ENCODE peak calls at places on chromosomes 1 and 21, in four cellular contexts. W is bronchial epithelial cell, H is nephron progenitor cell, Q is glutamatergic neuron. T is an unnamed sample.

GRCh38 chr21:31326478-31327247 is 17.4 kb downstream of the TIAM1 start:
- DNase-seq in W (no peak), Q (peak), H (no peak), T (peak)

GRCh38 chr1:10678852-10679251 is 117.6 kb downstream of the CASZ1 start:
- DNase-seq in Q (no peak), W (no peak), H (no peak), T (no peak)

GRCh38 chr1:32337855-32338636 is 2.0 kb upstream of the MARCKSL1 start:
- DNase-seq in H (no peak), Q (no peak), W (no peak), T (no peak)

GRCh38 chr1:153228481-153228880 is 11.1 kb downstream of the PRR9 start:
- DNase-seq in Q (no peak), W (no peak), H (no peak), T (no peak)

GRCh38 chr21:36636439-36636838 is 62.5 kb upstream of the SIM2 start:
- DNase-seq in W (no peak), H (no peak), Q (no peak), T (no peak)

GRCh38 chr1:11691302-11691914 is at the start of gene DRAXIN:
- DNase-seq in Q (peak), W (no peak), H (peak), T (no peak)

GRCh38 chr1:227429447-227430359 is 111.4 kb upstream of the CDC42BPA start:
- DNase-seq in H (no peak), W (no peak), Q (no peak), T (no peak)

GRCh38 chr1:220594356-220594755 is 66.4 kb downstream of the MARK1 start:
- DNase-seq in H (no peak), Q (no peak), W (no peak), T (no peak)

GRCh38 chr1:178531897-178532296 is 19.0 kb downstream of the TEX35 start:
- DNase-seq in Q (no peak), H (no peak), W (no peak), T (no peak)

GRCh38 chr1:13554798-13555197 is 28.8 kb upstream of the PDPN start:
- DNase-seq in W (no peak), H (no peak), Q (no peak), T (no peak)

DNA sequence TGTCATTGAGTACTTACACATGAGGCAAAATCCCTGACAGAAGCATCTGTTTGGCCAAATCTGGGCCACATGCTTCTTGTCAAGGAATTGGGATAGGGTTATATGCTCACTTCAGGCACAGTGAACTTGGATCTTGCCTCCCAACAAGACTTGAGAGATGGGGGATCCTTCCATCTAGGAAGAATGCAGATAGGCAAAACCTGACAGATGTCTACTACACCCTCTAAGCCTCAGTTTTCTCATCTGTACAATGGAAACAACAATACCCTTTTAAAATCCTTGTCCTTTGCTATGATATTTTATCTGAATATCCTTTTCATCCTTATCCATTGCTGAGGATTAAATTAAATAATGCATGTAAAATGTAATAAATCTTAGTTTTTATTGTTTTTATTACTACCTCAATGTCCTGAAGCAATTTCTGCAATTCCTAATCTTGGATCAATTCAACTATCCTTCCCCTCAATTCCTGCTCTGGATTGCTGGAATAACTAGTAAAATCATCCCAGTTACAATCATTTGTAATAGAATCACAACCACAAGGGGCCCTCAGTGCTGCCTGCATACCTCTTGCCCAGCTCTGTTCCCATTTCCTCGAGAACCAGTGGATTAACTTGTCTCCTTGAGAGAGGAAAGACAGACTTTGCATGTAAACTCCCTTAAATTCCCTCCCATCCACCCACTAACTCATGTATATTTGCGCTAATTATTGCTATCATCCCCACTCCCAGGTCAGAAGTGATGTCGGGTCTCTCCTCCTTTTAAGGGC is 8.1 kb upstream of the XPR1 start:
- DNase-seq in H (no peak), Q (no peak), W (no peak), T (no peak)
- TF ChIP-seq CTCF in H (no peak), Q (no peak), W (no peak), T (no peak)

DNA sequence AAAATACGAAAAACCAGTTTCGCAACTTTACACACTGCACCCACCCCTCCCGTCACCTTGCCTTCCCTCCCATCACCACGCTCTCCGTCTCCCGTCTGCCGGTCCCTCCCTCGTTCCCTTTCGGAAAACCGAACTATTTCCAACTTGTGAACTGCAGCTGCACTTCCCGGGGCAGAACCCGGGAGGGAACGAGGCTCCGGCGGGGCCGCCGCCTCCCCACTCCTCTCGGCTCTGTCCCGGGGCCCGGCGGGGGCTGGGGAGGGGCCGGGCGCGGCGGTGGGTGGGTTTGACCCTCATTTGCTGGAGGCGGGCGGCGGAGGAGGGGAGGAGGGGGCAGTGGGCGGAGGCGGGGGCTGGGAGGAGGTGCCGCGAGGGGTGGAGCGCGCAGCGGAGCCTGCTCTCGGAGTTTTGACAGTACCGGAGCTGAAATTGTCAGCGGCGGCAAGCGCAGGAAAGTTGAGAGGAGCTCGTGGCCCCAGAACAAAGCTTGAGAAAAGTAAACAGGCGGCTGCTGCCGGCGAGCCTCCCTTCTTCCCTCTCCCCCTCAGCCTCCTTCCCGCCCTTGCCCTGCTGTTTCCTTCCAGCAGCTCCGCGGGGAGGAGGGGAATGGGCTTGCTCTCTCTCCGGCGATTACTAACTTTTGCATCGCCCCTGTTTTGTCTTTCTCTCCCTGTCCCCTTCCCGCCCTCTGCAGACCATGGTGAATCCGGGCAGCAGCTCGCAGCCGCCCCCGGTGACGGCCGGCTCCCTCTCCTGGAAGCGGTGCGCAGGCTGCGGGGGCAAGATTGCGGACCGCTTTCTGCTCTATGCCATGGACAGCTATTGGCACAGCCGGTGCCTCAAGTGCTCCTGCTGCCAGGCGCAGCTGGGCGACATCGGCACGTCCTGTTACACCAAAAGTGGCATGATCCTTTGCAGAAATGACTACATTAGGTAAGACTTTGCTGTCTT is 2.9 kb downstream of the LMO4 start:
- DNase-seq in H (peak), W (peak), Q (peak), T (peak)
- TF ChIP-seq CTCF in H (no peak), W (peak), Q (no peak), T (no peak)

DNA sequence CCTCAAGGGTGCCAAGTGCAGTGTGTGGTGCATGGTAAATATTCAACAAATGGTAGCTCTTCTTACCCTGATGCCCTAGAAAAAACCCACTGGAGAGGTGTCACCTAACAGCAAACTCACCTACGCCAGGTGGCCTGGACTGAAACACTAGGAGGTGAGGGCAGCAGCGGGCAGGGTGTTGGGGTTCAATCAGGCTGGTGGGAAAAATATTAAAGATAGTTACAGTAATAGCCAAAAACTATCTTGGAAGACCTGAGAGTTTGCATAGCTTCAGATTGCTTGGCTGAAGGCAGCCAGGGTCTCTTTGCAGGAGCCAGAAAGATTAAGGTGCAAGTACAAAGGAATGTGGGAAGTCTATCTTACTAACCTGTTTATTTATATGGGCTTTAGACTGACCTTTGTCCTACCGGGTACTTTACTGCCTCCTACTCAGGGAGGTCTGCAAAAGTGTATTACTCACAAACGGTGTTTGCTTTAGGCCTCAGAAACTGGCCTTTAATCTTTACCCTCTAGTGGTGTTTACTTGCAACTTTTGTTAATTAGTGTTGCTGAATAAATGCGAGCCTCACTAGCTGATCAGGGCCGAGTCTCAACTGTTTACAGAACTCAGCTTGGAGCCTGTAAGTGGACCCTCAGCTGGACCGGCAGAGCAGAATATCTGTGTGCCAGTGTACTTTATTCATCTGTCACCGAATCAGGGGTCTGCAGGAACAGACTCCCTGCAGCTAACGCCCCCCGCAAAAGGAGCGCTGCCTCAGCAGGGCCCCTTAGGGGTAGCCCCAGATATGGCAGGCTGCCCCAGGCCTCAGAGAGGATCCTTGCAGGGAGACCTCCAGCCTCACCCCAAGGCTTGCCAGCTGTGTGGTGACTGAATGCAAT is 63.9 kb downstream of the SYF2 start:
- DNase-seq in Q (no peak), H (no peak), W (no peak), T (no peak)
- TF ChIP-seq CTCF in Q (peak), H (no peak), W (no peak), T (no peak)

DNA sequence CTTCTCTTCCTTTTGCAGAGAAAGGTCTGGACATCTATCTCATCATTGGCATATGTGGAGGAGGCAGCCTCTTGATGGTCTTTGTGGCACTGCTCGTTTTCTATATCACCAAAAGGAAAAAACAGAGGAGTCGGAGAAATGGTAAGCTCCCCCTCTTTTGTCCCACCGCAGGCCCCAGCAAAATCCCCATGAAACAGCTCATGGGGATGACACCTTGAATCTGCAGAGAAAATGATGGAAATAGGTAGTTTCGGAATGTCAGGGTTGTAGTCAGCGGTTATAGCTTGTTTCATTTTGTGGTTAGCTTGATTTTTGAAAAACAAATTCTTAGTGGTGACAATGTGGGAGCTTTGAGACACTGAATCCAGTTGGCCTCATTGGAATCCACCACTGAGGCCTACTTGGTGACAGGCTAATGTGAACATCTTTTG is 10.3 kb downstream of the CD2 start:
- DNase-seq in W (no peak), H (no peak), Q (no peak), T (no peak)
- TF ChIP-seq CTCF in W (no peak), H (no peak), Q (no peak), T (no peak)

GRCh38 chr1:234578087-234578486 is 31.9 kb downstream of the IRF2BP2 start:
- DNase-seq in H (no peak), Q (no peak), W (no peak), T (no peak)

GRCh38 chr1:234582186-234582585 is 27.8 kb downstream of the IRF2BP2 start:
- DNase-seq in Q (no peak), H (no peak), W (no peak), T (no peak)

GRCh38 chr1:234578735-234579134 is 31.2 kb downstream of the IRF2BP2 start:
- DNase-seq in Q (no peak), H (no peak), W (no peak), T (no peak)

GRCh38 chr1:234581063-234581714 is 28.8 kb downstream of the IRF2BP2 start:
- DNase-seq in W (no peak), H (no peak), Q (no peak), T (no peak)

GRCh38 chr1:234579967-234580366 is 30.0 kb downstream of the IRF2BP2 start:
- DNase-seq in H (no peak), W (peak), Q (no peak), T (peak)
- TF ChIP-seq CTCF in H (no peak), W (peak), Q (peak), T (peak)

DNA sequence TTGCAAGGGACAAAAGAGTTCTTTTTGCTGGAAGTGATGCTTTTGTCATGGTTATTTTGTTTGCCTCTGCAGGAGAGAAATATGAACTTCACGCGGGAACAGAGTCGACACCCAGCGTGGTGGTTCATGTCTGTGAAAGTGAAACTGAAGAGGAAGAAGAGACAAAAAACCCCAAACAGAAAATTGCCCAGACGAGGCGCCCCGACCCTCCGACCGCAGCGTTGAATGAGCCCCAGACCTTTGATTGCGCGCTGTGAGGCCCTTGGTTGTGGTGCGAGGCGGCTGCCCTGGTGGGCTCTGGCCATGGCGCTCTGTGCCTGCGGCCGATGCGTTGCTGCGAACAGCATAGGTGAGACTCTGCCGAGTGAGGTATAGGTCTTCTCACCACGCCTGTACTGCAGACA is 20.9 kb upstream of the NCMAP start:
- DNase-seq in H (no peak), Q (no peak), W (no peak), T (peak)
- TF ChIP-seq CTCF in H (no peak), Q (no peak), W (no peak), T (no peak)

DNA sequence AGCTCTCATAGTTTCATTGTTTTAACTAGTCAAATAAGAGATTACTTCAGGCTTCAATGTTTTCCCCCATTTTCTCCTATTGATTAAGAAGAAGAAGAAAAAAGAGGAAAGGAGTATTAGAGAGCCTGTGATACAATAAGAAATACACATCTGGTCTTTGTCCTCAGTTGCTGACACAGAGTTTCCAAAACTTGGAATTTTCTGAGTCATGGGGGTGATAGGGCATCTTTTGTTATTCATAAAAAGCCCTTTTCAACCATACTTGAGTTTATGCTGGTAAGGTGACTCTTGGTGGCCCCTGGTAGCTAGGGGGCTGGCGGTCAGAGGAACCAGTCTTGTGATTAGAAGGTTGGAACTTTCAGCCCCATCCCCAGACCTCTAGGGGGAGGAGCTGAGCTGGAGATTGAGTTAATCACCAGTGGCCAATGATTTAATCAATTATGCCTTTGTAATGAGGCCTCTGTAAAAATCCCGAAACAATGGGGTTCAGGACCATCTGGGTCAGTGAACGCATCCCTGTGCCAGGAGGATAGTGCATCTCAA is 28.9 kb upstream of the KLF18 start:
- DNase-seq in H (no peak), Q (no peak), W (peak), T (no peak)
- TF ChIP-seq CTCF in H (no peak), Q (no peak), W (no peak), T (no peak)

GRCh38 chr1:7561331-7561921 is 209.7 kb upstream of the VAMP3 start:
- DNase-seq in W (no peak), Q (peak), H (peak), T (no peak)
- TF ChIP-seq CTCF in W (peak), Q (peak), H (peak), T (peak)

T was measured in GM13977.